ENCODE peak calls at places on chromosomes 16 and 17, in five cellular contexts. One of them, this sample, is unnamed.

GRCh38 chr17:29958947-29959657 is 17.7 kb downstream of the EFCAB5 start:
- DNase-seq in H9: no peak
- DNase-seq in cardiac muscle cell: no peak
- DNase-seq in stomach: no peak
- DNase-seq in adrenal gland: no peak
- DNase-seq in this sample: peak; percentile 52

GRCh38 chr17:57442914-57443571 is 186.7 kb downstream of the MSI2 start:
- DNase-seq in H9: no peak
- DNase-seq in cardiac muscle cell: peak; percentile 52
- DNase-seq in stomach: peak; percentile 36
- DNase-seq in adrenal gland: peak; percentile 86
- DNase-seq in this sample: peak; percentile 73

GRCh38 chr16:27977966-27978365 is 85.5 kb downstream of the GSG1L start:
- DNase-seq in H9: no peak
- DNase-seq in cardiac muscle cell: peak; percentile 63
- DNase-seq in stomach: no peak
- DNase-seq in adrenal gland: no peak
- DNase-seq in this sample: peak; percentile 53

GRCh38 chr17:45149669-45150603 is 1.7 kb downstream of the HEXIM1 start:
- DNase-seq in H9: peak; percentile 55
- DNase-seq in cardiac muscle cell: peak; percentile 65
- DNase-seq in stomach: peak; percentile 65
- DNase-seq in adrenal gland: peak; percentile 76
- DNase-seq in this sample: peak; percentile 34

GRCh38 chr16:71855937-71856662 is 10.3 kb downstream of the ATXN1L start:
- DNase-seq in H9: no peak
- DNase-seq in cardiac muscle cell: no peak
- DNase-seq in stomach: no peak
- DNase-seq in adrenal gland: no peak
- DNase-seq in this sample: no peak

GRCh38 chr16:84741351-84741791 is 41.6 kb downstream of the USP10 start:
- DNase-seq in H9: no peak
- DNase-seq in cardiac muscle cell: peak; percentile 43
- DNase-seq in stomach: no peak
- DNase-seq in adrenal gland: no peak
- DNase-seq in this sample: no peak

GRCh38 chr16:54588026-54588425 is 301.4 kb upstream of the IRX3 start:
- DNase-seq in H9: no peak
- DNase-seq in cardiac muscle cell: no peak
- DNase-seq in stomach: no peak
- DNase-seq in adrenal gland: no peak
- DNase-seq in this sample: no peak

GRCh38 chr16:49493836-49494235 is 120.2 kb downstream of the C16orf78 start:
- DNase-seq in H9: no peak
- DNase-seq in cardiac muscle cell: no peak
- DNase-seq in stomach: no peak
- DNase-seq in adrenal gland: no peak
- DNase-seq in this sample: no peak

GRCh38 chr17:36148559-36149295 is 27.7 kb downstream of the TBC1D3B start:
- DNase-seq in H9: peak; percentile 89
- DNase-seq in cardiac muscle cell: peak; percentile 76
- DNase-seq in stomach: peak; percentile 70
- DNase-seq in adrenal gland: peak; percentile 41
- DNase-seq in this sample: peak; percentile 12

GRCh38 chr16:14672403-14672971 is 21.6 kb downstream of the PLA2G10 start:
- DNase-seq in H9: no peak
- DNase-seq in cardiac muscle cell: peak; percentile 10
- DNase-seq in stomach: peak; percentile 53
- DNase-seq in adrenal gland: no peak
- DNase-seq in this sample: no peak

GRCh38 chr17:6498798-6499540 is 54.7 kb downstream of the PIMREG start:
- DNase-seq in H9: no peak
- DNase-seq in cardiac muscle cell: no peak
- DNase-seq in stomach: no peak
- DNase-seq in adrenal gland: no peak
- DNase-seq in this sample: no peak

GRCh38 chr17:27793906-27794380 is 6.4 kb downstream of the NOS2 start:
- DNase-seq in H9: no peak
- DNase-seq in cardiac muscle cell: no peak
- DNase-seq in stomach: no peak
- DNase-seq in adrenal gland: no peak
- DNase-seq in this sample: no peak

GRCh38 chr17:27793168-27793905 is 7.0 kb downstream of the NOS2 start:
- DNase-seq in H9: peak; percentile 52
- DNase-seq in cardiac muscle cell: peak; percentile 34
- DNase-seq in stomach: no peak
- DNase-seq in adrenal gland: no peak
- DNase-seq in this sample: no peak

GRCh38 chr17:27798376-27798775 is 2.0 kb downstream of the NOS2 start:
- DNase-seq in H9: no peak
- DNase-seq in cardiac muscle cell: no peak
- DNase-seq in stomach: no peak
- DNase-seq in adrenal gland: no peak
- DNase-seq in this sample: no peak

GRCh38 chr17:27800522-27800921 is at the start of gene NOS2:
- DNase-seq in H9: no peak
- DNase-seq in cardiac muscle cell: no peak
- DNase-seq in stomach: no peak
- DNase-seq in adrenal gland: no peak
- DNase-seq in this sample: no peak

GRCh38 chr17:27797390-27798091 is 2.8 kb downstream of the NOS2 start:
- DNase-seq in H9: no peak
- DNase-seq in cardiac muscle cell: no peak
- DNase-seq in stomach: no peak
- DNase-seq in adrenal gland: no peak
- DNase-seq in this sample: no peak
- TF ChIP-seq CTCF in H9: peak; percentile 35
- TF ChIP-seq CTCF in cardiac muscle cell: no peak
- TF ChIP-seq CTCF in stomach: no peak
- TF ChIP-seq CTCF in adrenal gland: no peak
- TF ChIP-seq CTCF in this sample: no peak

DNA sequence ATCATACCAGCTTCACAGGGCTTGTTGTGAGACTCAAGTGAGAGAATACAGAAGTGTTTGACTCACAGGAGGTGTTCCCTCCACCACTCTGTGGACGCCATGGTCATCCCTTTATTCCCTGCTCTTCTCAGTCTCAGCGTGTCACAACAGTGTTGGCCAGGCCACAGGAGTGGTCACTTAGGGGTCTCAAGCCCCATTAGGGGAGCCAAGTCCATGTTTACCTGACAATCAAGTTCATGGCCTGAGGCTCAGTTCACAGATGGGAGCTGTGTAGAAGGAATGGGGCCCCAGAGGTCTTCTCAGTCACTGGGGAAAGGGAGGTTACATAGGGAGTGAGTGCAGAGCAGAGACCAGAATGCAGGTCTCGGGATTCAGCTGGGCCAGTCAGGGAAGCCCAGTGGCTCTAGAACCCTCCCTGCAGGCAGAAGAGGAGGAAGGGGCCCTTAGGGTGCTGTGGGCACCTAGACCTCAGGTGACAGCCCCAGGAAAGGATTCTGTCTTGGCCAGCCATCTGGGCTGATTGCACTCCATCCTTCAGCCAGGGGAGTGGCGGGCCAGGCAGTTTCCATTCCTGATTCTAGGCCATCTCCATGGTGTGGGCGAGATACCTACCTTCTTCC is 9.5 kb upstream of the CENPT start:
- DNase-seq in H9: no peak
- DNase-seq in cardiac muscle cell: no peak
- DNase-seq in stomach: no peak
- DNase-seq in adrenal gland: no peak
- DNase-seq in this sample: no peak
- H3K4me1 ChIP-seq in H9: peaks cover 6% of the 10 kb centered on the region
- H3K4me1 ChIP-seq in cardiac muscle cell: peaks cover 5% of the 10 kb centered on the region
- H3K4me1 ChIP-seq in stomach: peaks cover 70% of the 10 kb centered on the region
- H3K4me1 ChIP-seq in adrenal gland: peaks cover 27% of the 10 kb centered on the region
- H3K4me1 ChIP-seq in this sample: peaks cover 40% of the 10 kb centered on the region

GRCh38 chr17:82933911-82934310 is 94.1 kb upstream of the ZNF750 start:
- DNase-seq in H9: no peak
- DNase-seq in cardiac muscle cell: no peak
- DNase-seq in stomach: peak; percentile 17
- DNase-seq in adrenal gland: no peak
- DNase-seq in this sample: no peak
- TF ChIP-seq CTCF in H9: peak; percentile 36
- TF ChIP-seq CTCF in cardiac muscle cell: no peak
- TF ChIP-seq CTCF in stomach: no peak
- TF ChIP-seq CTCF in adrenal gland: no peak
- TF ChIP-seq CTCF in this sample: no peak

DNA sequence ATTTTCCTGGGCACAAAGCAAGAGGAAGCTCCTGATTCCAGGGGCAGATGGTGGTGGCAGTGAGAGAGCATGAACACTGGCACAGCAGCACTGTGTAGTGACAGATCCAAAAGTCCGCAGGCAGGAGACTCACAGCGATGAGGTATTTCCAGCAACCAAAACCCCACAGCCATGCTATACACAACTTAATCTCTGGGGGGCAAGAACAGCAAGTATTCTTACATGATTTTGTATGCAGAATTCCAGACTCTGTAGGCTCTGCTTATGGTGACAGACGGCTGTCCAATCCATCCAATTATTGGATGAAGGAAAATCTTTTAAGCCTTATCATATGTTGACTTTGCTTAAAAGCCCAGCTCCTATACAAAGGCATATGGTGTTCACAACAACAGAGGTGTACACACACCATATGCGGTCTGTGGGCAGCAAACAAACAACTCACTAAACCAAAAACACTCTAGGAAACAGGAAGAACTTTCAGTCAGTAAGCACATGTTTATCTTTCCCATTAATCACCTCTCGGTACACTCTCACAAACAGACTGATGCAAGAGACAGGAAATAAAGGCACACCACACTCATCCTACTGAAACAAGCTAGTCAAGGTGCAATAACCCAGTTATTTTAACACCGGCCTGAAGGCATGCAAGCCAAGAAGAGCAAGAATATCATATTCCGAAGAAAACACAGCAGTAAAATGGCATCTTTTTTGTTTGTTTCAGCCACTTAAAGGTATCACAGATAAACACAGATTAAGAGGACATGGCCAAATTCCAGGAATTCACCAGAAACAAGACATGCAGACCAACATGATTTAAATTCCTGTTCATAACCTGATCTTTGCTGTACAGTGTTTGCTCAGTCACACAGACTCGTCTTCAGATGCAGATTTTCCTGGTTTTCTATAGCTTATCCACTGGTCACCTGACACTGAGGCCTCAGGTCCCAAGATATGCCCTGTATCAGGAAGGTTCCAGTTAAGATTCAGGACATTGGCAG is 47.8 kb downstream of the ERN1 start:
- DNase-seq in H9: no peak
- DNase-seq in cardiac muscle cell: peak; percentile 82
- DNase-seq in stomach: no peak
- DNase-seq in adrenal gland: no peak
- DNase-seq in this sample: peak; percentile 48
- H3K4me1 ChIP-seq in H9: peaks cover 8% of the 10 kb centered on the region
- H3K4me1 ChIP-seq in cardiac muscle cell: no peaks in the 10 kb centered on the region
- H3K4me1 ChIP-seq in stomach: peaks cover 61% of the 10 kb centered on the region
- H3K4me1 ChIP-seq in adrenal gland: peaks cover 51% of the 10 kb centered on the region
- H3K4me1 ChIP-seq in this sample: peaks cover 14% of the 10 kb centered on the region

GRCh38 chr16:76278976-76279375 is 1.8 kb downstream of the CNTNAP4 start:
- DNase-seq in H9: no peak
- DNase-seq in cardiac muscle cell: peak; percentile 71
- DNase-seq in stomach: no peak
- DNase-seq in adrenal gland: no peak
- DNase-seq in this sample: no peak
- TF ChIP-seq CTCF in H9: peak; percentile 72
- TF ChIP-seq CTCF in cardiac muscle cell: peak; percentile 48
- TF ChIP-seq CTCF in stomach: no peak
- TF ChIP-seq CTCF in adrenal gland: no peak
- TF ChIP-seq CTCF in this sample: no peak

DNA sequence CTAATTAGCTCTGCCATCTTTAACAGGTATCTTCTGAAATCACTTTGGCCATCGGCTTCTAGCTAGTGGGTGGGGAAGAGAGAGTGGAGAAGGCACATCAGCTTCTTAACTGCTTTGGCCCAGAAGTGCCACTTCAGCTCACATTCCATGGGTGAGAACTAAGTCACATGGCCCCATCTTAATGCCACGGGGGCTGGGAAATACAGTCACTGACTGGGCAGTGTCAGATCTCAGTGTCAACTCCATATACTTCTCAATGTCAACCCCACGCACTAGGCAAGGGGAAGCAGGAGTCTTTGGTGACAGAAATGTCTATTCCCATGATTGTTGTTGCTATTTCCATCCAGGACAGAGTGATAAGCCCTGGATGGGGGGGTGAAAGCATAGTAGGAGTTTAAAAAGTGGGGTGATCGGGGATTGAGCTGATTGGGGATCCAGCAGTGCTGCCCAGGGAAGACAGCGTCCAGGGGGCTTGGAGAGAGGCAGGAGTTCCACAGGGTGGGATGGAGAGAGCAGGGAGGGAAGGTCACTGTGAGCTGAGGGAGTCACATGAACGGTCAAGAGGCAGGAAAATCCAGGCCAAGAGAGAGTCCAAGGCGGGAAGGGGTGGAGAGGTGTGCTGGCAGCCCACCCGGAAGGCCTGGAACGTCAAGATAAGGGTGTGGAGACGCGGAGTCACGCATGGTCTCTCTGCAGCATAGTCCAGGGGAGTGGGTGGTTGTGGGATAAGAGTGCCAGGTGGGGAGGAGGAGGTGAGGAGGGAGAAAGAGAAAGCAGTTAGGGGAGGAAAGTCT is 29.2 kb downstream of the CCR7 start:
- DNase-seq in H9: no peak
- DNase-seq in cardiac muscle cell: peak; percentile 47
- DNase-seq in stomach: no peak
- DNase-seq in adrenal gland: no peak
- DNase-seq in this sample: no peak
- H3K4me1 ChIP-seq in H9: no peaks in the 10 kb centered on the region
- H3K4me1 ChIP-seq in cardiac muscle cell: peaks cover 42% of the 10 kb centered on the region
- H3K4me1 ChIP-seq in stomach: peaks cover 68% of the 10 kb centered on the region
- H3K4me1 ChIP-seq in adrenal gland: peaks cover 38% of the 10 kb centered on the region
- H3K4me1 ChIP-seq in this sample: peaks cover 26% of the 10 kb centered on the region

This sample was measured in astrocyte.